ENCODE peak calls at places on chromosomes 13 and 19, in four cellular contexts. One of them, this sample, is unnamed.

GRCh38 chr19:7554990-7555864 is 19.7 kb downstream of the PNPLA6 start:
- DNase-seq in MCF 10A: no peak
- DNase-seq in adrenal gland: no peak
- DNase-seq in Caki2: no peak
- DNase-seq in this sample: no peak

GRCh38 chr13:113064000-113064533 is 41.5 kb upstream of the F7 start:
- DNase-seq in MCF 10A: no peak
- DNase-seq in adrenal gland: no peak
- DNase-seq in Caki2: no peak
- DNase-seq in this sample: no peak

GRCh38 chr13:100493418-100493817 is 95.2 kb downstream of the GGACT start:
- DNase-seq in MCF 10A: no peak
- DNase-seq in adrenal gland: no peak
- DNase-seq in Caki2: no peak
- DNase-seq in this sample: no peak

GRCh38 chr19:41699231-41699967 is 9.0 kb upstream of the CEACAM5 start:
- DNase-seq in MCF 10A: peak
- DNase-seq in adrenal gland: no peak
- DNase-seq in Caki2: no peak
- DNase-seq in this sample: peak

GRCh38 chr19:51489113-51489512 is 10.8 kb downstream of the CEACAM18 start:
- DNase-seq in MCF 10A: no peak
- DNase-seq in adrenal gland: no peak
- DNase-seq in Caki2: no peak
- DNase-seq in this sample: no peak

GRCh38 chr13:99150575-99151370 is 49.9 kb upstream of the UBAC2 start:
- DNase-seq in MCF 10A: peak
- DNase-seq in adrenal gland: no peak
- DNase-seq in Caki2: peak
- DNase-seq in this sample: no peak

GRCh38 chr19:46631481-46631880 is 4.5 kb downstream of the GNG8 start:
- DNase-seq in MCF 10A: peak
- DNase-seq in adrenal gland: no peak
- DNase-seq in Caki2: no peak
- DNase-seq in this sample: no peak

GRCh38 chr13:25503856-25504255 is 132.1 kb downstream of the ATP8A2 start:
- DNase-seq in MCF 10A: no peak
- DNase-seq in adrenal gland: no peak
- DNase-seq in Caki2: no peak
- DNase-seq in this sample: no peak

GRCh38 chr13:97386832-97387486 is 47.0 kb upstream of the RAP2A start:
- DNase-seq in MCF 10A: no peak
- DNase-seq in adrenal gland: peak
- DNase-seq in Caki2: no peak
- DNase-seq in this sample: no peak

GRCh38 chr19:40614595-40615411 is 13.6 kb downstream of the LTBP4 start:
- DNase-seq in MCF 10A: peak
- DNase-seq in adrenal gland: peak
- DNase-seq in Caki2: peak
- DNase-seq in this sample: no peak

GRCh38 chr13:113592571-113592970 is 8.0 kb downstream of the TFDP1 start:
- DNase-seq in MCF 10A: no peak
- DNase-seq in adrenal gland: no peak
- DNase-seq in Caki2: no peak
- DNase-seq in this sample: peak

GRCh38 chr13:94993608-94994007 is 281.3 kb upstream of the SOX21 start:
- DNase-seq in MCF 10A: no peak
- DNase-seq in adrenal gland: no peak
- DNase-seq in Caki2: no peak
- DNase-seq in this sample: no peak

GRCh38 chr13:30212256-30212655 is 95.1 kb downstream of the KATNAL1 start:
- DNase-seq in MCF 10A: no peak
- DNase-seq in adrenal gland: no peak
- DNase-seq in Caki2: no peak
- DNase-seq in this sample: no peak

GRCh38 chr13:62908321-62908720 is 1492.7 kb upstream of the PCDH20 start:
- DNase-seq in MCF 10A: no peak
- DNase-seq in adrenal gland: no peak
- DNase-seq in Caki2: no peak
- DNase-seq in this sample: no peak

GRCh38 chr13:30429721-30430694 is 7.7 kb downstream of the UBE2L5 start:
- DNase-seq in MCF 10A: peak
- DNase-seq in adrenal gland: peak
- DNase-seq in Caki2: peak
- DNase-seq in this sample: no peak

GRCh38 chr13:28204690-28205443 is 66.5 kb downstream of the PAN3 start:
- DNase-seq in MCF 10A: no peak
- DNase-seq in adrenal gland: no peak
- DNase-seq in Caki2: no peak
- DNase-seq in this sample: no peak

GRCh38 chr19:1513492-1514294 is 874 bp upstream of the ADAMTSL5 start:
- DNase-seq in MCF 10A: peak
- DNase-seq in adrenal gland: no peak
- DNase-seq in Caki2: no peak
- DNase-seq in this sample: no peak

GRCh38 chr19:35451278-35452096 is 3.4 kb downstream of the FFAR2 start:
- DNase-seq in MCF 10A: no peak
- DNase-seq in adrenal gland: no peak
- DNase-seq in Caki2: no peak
- DNase-seq in this sample: no peak

GRCh38 chr19:17942582-17943283 is 9.9 kb downstream of the CCDC124 start:
- DNase-seq in MCF 10A: no peak
- DNase-seq in adrenal gland: no peak
- DNase-seq in Caki2: no peak
- DNase-seq in this sample: no peak

GRCh38 chr19:17830567-17831418 is 9.5 kb upstream of the INSL3 start:
- DNase-seq in MCF 10A: no peak
- DNase-seq in adrenal gland: peak
- DNase-seq in Caki2: peak
- DNase-seq in this sample: no peak

GRCh38 chr13:111506621-111507020 is 186.2 kb downstream of the TEX29 start:
- DNase-seq in MCF 10A: no peak
- DNase-seq in adrenal gland: no peak
- DNase-seq in Caki2: no peak
- DNase-seq in this sample: peak

GRCh38 chr13:107864543-107865460 is 350.5 kb downstream of the LIG4 start:
- DNase-seq in MCF 10A: peak
- DNase-seq in adrenal gland: no peak
- DNase-seq in Caki2: peak
- DNase-seq in this sample: no peak

GRCh38 chr13:41505209-41505835 is 48.0 kb downstream of the RGCC start:
- DNase-seq in MCF 10A: no peak
- DNase-seq in adrenal gland: no peak
- DNase-seq in Caki2: peak
- DNase-seq in this sample: no peak

GRCh38 chr19:30997222-30997621 is 352.0 kb downstream of the TSHZ3 start:
- DNase-seq in MCF 10A: no peak
- DNase-seq in adrenal gland: no peak
- DNase-seq in Caki2: no peak
- DNase-seq in this sample: no peak

GRCh38 chr13:110107568-110108347 is 199.2 kb downstream of the COL4A1 start:
- DNase-seq in MCF 10A: no peak
- DNase-seq in adrenal gland: no peak
- DNase-seq in Caki2: no peak
- DNase-seq in this sample: no peak

GRCh38 chr13:39405107-39405506 is 197.9 kb downstream of the LHFPL6 start:
- DNase-seq in MCF 10A: no peak
- DNase-seq in adrenal gland: no peak
- DNase-seq in Caki2: no peak
- DNase-seq in this sample: no peak

GRCh38 chr19:1232652-1233360 is 5.0 kb downstream of the CBARP start:
- DNase-seq in MCF 10A: no peak
- DNase-seq in adrenal gland: peak
- DNase-seq in Caki2: no peak
- DNase-seq in this sample: no peak

GRCh38 chr19:1074512-1075283 is 7.7 kb downstream of the ARHGAP45 start:
- DNase-seq in MCF 10A: peak
- DNase-seq in adrenal gland: peak
- DNase-seq in Caki2: peak
- DNase-seq in this sample: peak

GRCh38 chr19:13120817-13121216 is 2.8 kb downstream of the NACC1 start:
- DNase-seq in MCF 10A: no peak
- DNase-seq in adrenal gland: no peak
- DNase-seq in Caki2: no peak
- DNase-seq in this sample: no peak

GRCh38 chr19:33040994-33041827 is 23.5 kb downstream of the RHPN2 start:
- DNase-seq in MCF 10A: peak
- DNase-seq in adrenal gland: no peak
- DNase-seq in Caki2: peak
- DNase-seq in this sample: no peak

GRCh38 chr19:44163789-44164188 is 1.1 kb upstream of the ZNF226 start:
- DNase-seq in MCF 10A: no peak
- DNase-seq in adrenal gland: no peak
- DNase-seq in Caki2: no peak
- DNase-seq in this sample: no peak

GRCh38 chr13:30926781-30927180 is 5.7 kb upstream of the TEX26 start:
- DNase-seq in MCF 10A: no peak
- DNase-seq in adrenal gland: no peak
- DNase-seq in Caki2: no peak
- DNase-seq in this sample: no peak

GRCh38 chr13:75326173-75327131 is 155.5 kb downstream of the TBC1D4 start:
- DNase-seq in MCF 10A: no peak
- DNase-seq in adrenal gland: no peak
- DNase-seq in Caki2: no peak
- DNase-seq in this sample: no peak

GRCh38 chr13:22014469-22014868 is 343.6 kb downstream of the FGF9 start:
- DNase-seq in MCF 10A: no peak
- DNase-seq in adrenal gland: peak
- DNase-seq in Caki2: no peak
- DNase-seq in this sample: no peak

GRCh38 chr19:47805313-47805712 is 962 bp upstream of the TPRX1 start:
- DNase-seq in MCF 10A: no peak
- DNase-seq in adrenal gland: no peak
- DNase-seq in Caki2: no peak
- DNase-seq in this sample: no peak

GRCh38 chr13:104477256-104477655 is 1411.0 kb upstream of the SLC10A2 start:
- DNase-seq in MCF 10A: no peak
- DNase-seq in adrenal gland: no peak
- DNase-seq in Caki2: no peak
- DNase-seq in this sample: no peak

GRCh38 chr13:27619711-27620376 is 485 bp downstream of the LNX2 start:
- DNase-seq in MCF 10A: peak
- DNase-seq in adrenal gland: peak
- DNase-seq in Caki2: no peak
- DNase-seq in this sample: peak

GRCh38 chr19:38264486-38265212 is at the start of gene SPINT2:
- DNase-seq in MCF 10A: no peak
- DNase-seq in adrenal gland: peak
- DNase-seq in Caki2: no peak
- DNase-seq in this sample: no peak

GRCh38 chr19:47573076-47574026 is at the start of gene ZNF541:
- DNase-seq in MCF 10A: no peak
- DNase-seq in adrenal gland: peak
- DNase-seq in Caki2: no peak
- DNase-seq in this sample: no peak